ENCODE peak calls at places on chromosomes 3 and 15, in seven cellular contexts. One of them, this sample, is unnamed.

GRCh38 chr3:2511356-2511755 is 412.7 kb downstream of the CNTN4 start:
- DNase-seq in amniotic stem cell: no peak
- DNase-seq in NCI-H1092 treated with DMSO at 0.1 percent for 48 hours: peak
- DNase-seq in brain microvascular endothelial cell: no peak
- DNase-seq in stimulated activated CD4-positive, alpha-beta T cell treated with anti-CD3 and anti-CD28 coated beads, Interleukin-12 subunit alpha, Interleukin-12 subunit beta, amount 100 ng/mL, for 4 hours: no peak
- DNase-seq in endothelial cell: no peak
- DNase-seq in WTC11: no peak
- DNase-seq in this sample: no peak

GRCh38 chr3:19455546-19455945 is 307.2 kb downstream of the KCNH8 start:
- DNase-seq in brain microvascular endothelial cell: no peak
- DNase-seq in NCI-H1092 treated with DMSO at 0.1 percent for 48 hours: no peak
- DNase-seq in endothelial cell: no peak
- DNase-seq in stimulated activated CD4-positive, alpha-beta T cell treated with anti-CD3 and anti-CD28 coated beads, Interleukin-12 subunit alpha, Interleukin-12 subunit beta, amount 100 ng/mL, for 4 hours: no peak
- DNase-seq in WTC11: no peak
- DNase-seq in amniotic stem cell: no peak
- DNase-seq in this sample: no peak

GRCh38 chr3:24060055-24060454 is 115.0 kb downstream of the NR1D2 start:
- DNase-seq in amniotic stem cell: no peak
- DNase-seq in WTC11: peak
- DNase-seq in brain microvascular endothelial cell: peak
- DNase-seq in endothelial cell: no peak
- DNase-seq in NCI-H1092 treated with DMSO at 0.1 percent for 48 hours: no peak
- DNase-seq in stimulated activated CD4-positive, alpha-beta T cell treated with anti-CD3 and anti-CD28 coated beads, Interleukin-12 subunit alpha, Interleukin-12 subunit beta, amount 100 ng/mL, for 4 hours: no peak
- DNase-seq in this sample: no peak

GRCh38 chr3:16474304-16474703 is 39.2 kb downstream of the RFTN1 start:
- DNase-seq in endothelial cell: no peak
- DNase-seq in stimulated activated CD4-positive, alpha-beta T cell treated with anti-CD3 and anti-CD28 coated beads, Interleukin-12 subunit alpha, Interleukin-12 subunit beta, amount 100 ng/mL, for 4 hours: no peak
- DNase-seq in NCI-H1092 treated with DMSO at 0.1 percent for 48 hours: no peak
- DNase-seq in WTC11: no peak
- DNase-seq in amniotic stem cell: no peak
- DNase-seq in brain microvascular endothelial cell: peak
- DNase-seq in this sample: no peak

GRCh38 chr3:100325827-100326226 is 8.7 kb upstream of the NIT2 start:
- DNase-seq in amniotic stem cell: no peak
- DNase-seq in WTC11: no peak
- DNase-seq in stimulated activated CD4-positive, alpha-beta T cell treated with anti-CD3 and anti-CD28 coated beads, Interleukin-12 subunit alpha, Interleukin-12 subunit beta, amount 100 ng/mL, for 4 hours: no peak
- DNase-seq in brain microvascular endothelial cell: no peak
- DNase-seq in endothelial cell: no peak
- DNase-seq in NCI-H1092 treated with DMSO at 0.1 percent for 48 hours: no peak
- DNase-seq in this sample: no peak

GRCh38 chr3:136642714-136643113 is 109.5 kb downstream of the STAG1 start:
- DNase-seq in NCI-H1092 treated with DMSO at 0.1 percent for 48 hours: no peak
- DNase-seq in WTC11: no peak
- DNase-seq in stimulated activated CD4-positive, alpha-beta T cell treated with anti-CD3 and anti-CD28 coated beads, Interleukin-12 subunit alpha, Interleukin-12 subunit beta, amount 100 ng/mL, for 4 hours: no peak
- DNase-seq in endothelial cell: no peak
- DNase-seq in brain microvascular endothelial cell: no peak
- DNase-seq in amniotic stem cell: no peak
- DNase-seq in this sample: no peak

GRCh38 chr15:67850336-67850735 is 10.5 kb upstream of the RNU6-1 start:
- DNase-seq in brain microvascular endothelial cell: no peak
- DNase-seq in stimulated activated CD4-positive, alpha-beta T cell treated with anti-CD3 and anti-CD28 coated beads, Interleukin-12 subunit alpha, Interleukin-12 subunit beta, amount 100 ng/mL, for 4 hours: no peak
- DNase-seq in amniotic stem cell: no peak
- DNase-seq in NCI-H1092 treated with DMSO at 0.1 percent for 48 hours: no peak
- DNase-seq in WTC11: no peak
- DNase-seq in endothelial cell: no peak
- DNase-seq in this sample: no peak

GRCh38 chr3:184756151-184756681 is 44.4 kb upstream of the MAGEF1 start:
- DNase-seq in NCI-H1092 treated with DMSO at 0.1 percent for 48 hours: no peak
- DNase-seq in WTC11: peak
- DNase-seq in endothelial cell: no peak
- DNase-seq in amniotic stem cell: no peak
- DNase-seq in brain microvascular endothelial cell: no peak
- DNase-seq in stimulated activated CD4-positive, alpha-beta T cell treated with anti-CD3 and anti-CD28 coated beads, Interleukin-12 subunit alpha, Interleukin-12 subunit beta, amount 100 ng/mL, for 4 hours: no peak
- DNase-seq in this sample: no peak

GRCh38 chr15:75565062-75565970 is 13.8 kb downstream of the PTPN9 start:
- DNase-seq in amniotic stem cell: no peak
- DNase-seq in brain microvascular endothelial cell: no peak
- DNase-seq in NCI-H1092 treated with DMSO at 0.1 percent for 48 hours: no peak
- DNase-seq in stimulated activated CD4-positive, alpha-beta T cell treated with anti-CD3 and anti-CD28 coated beads, Interleukin-12 subunit alpha, Interleukin-12 subunit beta, amount 100 ng/mL, for 4 hours: no peak
- DNase-seq in endothelial cell: no peak
- DNase-seq in WTC11: no peak
- DNase-seq in this sample: no peak

GRCh38 chr15:85482896-85483295 is 102.5 kb downstream of the AKAP13 start:
- DNase-seq in NCI-H1092 treated with DMSO at 0.1 percent for 48 hours: no peak
- DNase-seq in WTC11: no peak
- DNase-seq in brain microvascular endothelial cell: peak
- DNase-seq in amniotic stem cell: peak
- DNase-seq in endothelial cell: no peak
- DNase-seq in stimulated activated CD4-positive, alpha-beta T cell treated with anti-CD3 and anti-CD28 coated beads, Interleukin-12 subunit alpha, Interleukin-12 subunit beta, amount 100 ng/mL, for 4 hours: no peak
- DNase-seq in this sample: no peak

GRCh38 chr3:113124256-113124830 is 87.0 kb upstream of the BOC start:
- DNase-seq in NCI-H1092 treated with DMSO at 0.1 percent for 48 hours: no peak
- DNase-seq in stimulated activated CD4-positive, alpha-beta T cell treated with anti-CD3 and anti-CD28 coated beads, Interleukin-12 subunit alpha, Interleukin-12 subunit beta, amount 100 ng/mL, for 4 hours: no peak
- DNase-seq in brain microvascular endothelial cell: no peak
- DNase-seq in WTC11: no peak
- DNase-seq in endothelial cell: no peak
- DNase-seq in amniotic stem cell: no peak
- DNase-seq in this sample: no peak

GRCh38 chr15:59616390-59616789 is 4.8 kb downstream of the GCNT3 start:
- DNase-seq in WTC11: no peak
- DNase-seq in endothelial cell: no peak
- DNase-seq in NCI-H1092 treated with DMSO at 0.1 percent for 48 hours: peak
- DNase-seq in stimulated activated CD4-positive, alpha-beta T cell treated with anti-CD3 and anti-CD28 coated beads, Interleukin-12 subunit alpha, Interleukin-12 subunit beta, amount 100 ng/mL, for 4 hours: no peak
- DNase-seq in brain microvascular endothelial cell: no peak
- DNase-seq in amniotic stem cell: no peak
- DNase-seq in this sample: no peak

GRCh38 chr3:39064646-39065045 is 12.8 kb downstream of the WDR48 start:
- DNase-seq in stimulated activated CD4-positive, alpha-beta T cell treated with anti-CD3 and anti-CD28 coated beads, Interleukin-12 subunit alpha, Interleukin-12 subunit beta, amount 100 ng/mL, for 4 hours: no peak
- DNase-seq in amniotic stem cell: peak
- DNase-seq in WTC11: no peak
- DNase-seq in endothelial cell: no peak
- DNase-seq in brain microvascular endothelial cell: peak
- DNase-seq in NCI-H1092 treated with DMSO at 0.1 percent for 48 hours: no peak
- DNase-seq in this sample: no peak

GRCh38 chr3:188319569-188319968 is 165.6 kb downstream of the LPP start:
- DNase-seq in endothelial cell: no peak
- DNase-seq in NCI-H1092 treated with DMSO at 0.1 percent for 48 hours: no peak
- DNase-seq in brain microvascular endothelial cell: no peak
- DNase-seq in WTC11: no peak
- DNase-seq in amniotic stem cell: peak
- DNase-seq in stimulated activated CD4-positive, alpha-beta T cell treated with anti-CD3 and anti-CD28 coated beads, Interleukin-12 subunit alpha, Interleukin-12 subunit beta, amount 100 ng/mL, for 4 hours: no peak
- DNase-seq in this sample: no peak

GRCh38 chr15:31336943-31337295 is 10.3 kb downstream of the KLF13 start:
- DNase-seq in amniotic stem cell: no peak
- DNase-seq in endothelial cell: no peak
- DNase-seq in brain microvascular endothelial cell: no peak
- DNase-seq in stimulated activated CD4-positive, alpha-beta T cell treated with anti-CD3 and anti-CD28 coated beads, Interleukin-12 subunit alpha, Interleukin-12 subunit beta, amount 100 ng/mL, for 4 hours: no peak
- DNase-seq in WTC11: no peak
- DNase-seq in NCI-H1092 treated with DMSO at 0.1 percent for 48 hours: no peak
- DNase-seq in this sample: no peak

GRCh38 chr15:66751579-66751978 is 49.5 kb downstream of the SMAD6 start:
- DNase-seq in WTC11: no peak
- DNase-seq in brain microvascular endothelial cell: no peak
- DNase-seq in NCI-H1092 treated with DMSO at 0.1 percent for 48 hours: no peak
- DNase-seq in stimulated activated CD4-positive, alpha-beta T cell treated with anti-CD3 and anti-CD28 coated beads, Interleukin-12 subunit alpha, Interleukin-12 subunit beta, amount 100 ng/mL, for 4 hours: no peak
- DNase-seq in amniotic stem cell: no peak
- DNase-seq in endothelial cell: no peak
- DNase-seq in this sample: no peak

GRCh38 chr3:129461022-129461421 is 21.0 kb downstream of the IFT122 start:
- DNase-seq in stimulated activated CD4-positive, alpha-beta T cell treated with anti-CD3 and anti-CD28 coated beads, Interleukin-12 subunit alpha, Interleukin-12 subunit beta, amount 100 ng/mL, for 4 hours: no peak
- DNase-seq in NCI-H1092 treated with DMSO at 0.1 percent for 48 hours: no peak
- DNase-seq in endothelial cell: no peak
- DNase-seq in amniotic stem cell: no peak
- DNase-seq in WTC11: no peak
- DNase-seq in brain microvascular endothelial cell: peak
- DNase-seq in this sample: no peak

GRCh38 chr15:77014137-77015081 is 19.5 kb downstream of the PSTPIP1 start:
- DNase-seq in NCI-H1092 treated with DMSO at 0.1 percent for 48 hours: no peak
- DNase-seq in amniotic stem cell: no peak
- DNase-seq in stimulated activated CD4-positive, alpha-beta T cell treated with anti-CD3 and anti-CD28 coated beads, Interleukin-12 subunit alpha, Interleukin-12 subunit beta, amount 100 ng/mL, for 4 hours: no peak
- DNase-seq in endothelial cell: no peak
- DNase-seq in WTC11: no peak
- DNase-seq in brain microvascular endothelial cell: no peak
- DNase-seq in this sample: no peak

GRCh38 chr15:30043211-30043655 is 39.5 kb upstream of the GOLGA8J start:
- DNase-seq in stimulated activated CD4-positive, alpha-beta T cell treated with anti-CD3 and anti-CD28 coated beads, Interleukin-12 subunit alpha, Interleukin-12 subunit beta, amount 100 ng/mL, for 4 hours: no peak
- DNase-seq in brain microvascular endothelial cell: no peak
- DNase-seq in NCI-H1092 treated with DMSO at 0.1 percent for 48 hours: peak
- DNase-seq in amniotic stem cell: no peak
- DNase-seq in WTC11: no peak
- DNase-seq in endothelial cell: no peak
- DNase-seq in this sample: no peak

GRCh38 chr3:194661946-194662345 is 10.0 kb downstream of the LSG1 start:
- DNase-seq in stimulated activated CD4-positive, alpha-beta T cell treated with anti-CD3 and anti-CD28 coated beads, Interleukin-12 subunit alpha, Interleukin-12 subunit beta, amount 100 ng/mL, for 4 hours: no peak
- DNase-seq in amniotic stem cell: no peak
- DNase-seq in brain microvascular endothelial cell: no peak
- DNase-seq in endothelial cell: no peak
- DNase-seq in NCI-H1092 treated with DMSO at 0.1 percent for 48 hours: no peak
- DNase-seq in WTC11: no peak
- DNase-seq in this sample: no peak

GRCh38 chr3:149449799-149450198 is 24.7 kb upstream of the TM4SF4 start:
- DNase-seq in NCI-H1092 treated with DMSO at 0.1 percent for 48 hours: no peak
- DNase-seq in brain microvascular endothelial cell: no peak
- DNase-seq in WTC11: no peak
- DNase-seq in endothelial cell: no peak
- DNase-seq in amniotic stem cell: no peak
- DNase-seq in stimulated activated CD4-positive, alpha-beta T cell treated with anti-CD3 and anti-CD28 coated beads, Interleukin-12 subunit alpha, Interleukin-12 subunit beta, amount 100 ng/mL, for 4 hours: no peak
- DNase-seq in this sample: no peak

GRCh38 chr3:10524799-10525301 is 19.5 kb upstream of the ATP2B2 start:
- DNase-seq in brain microvascular endothelial cell: no peak
- DNase-seq in stimulated activated CD4-positive, alpha-beta T cell treated with anti-CD3 and anti-CD28 coated beads, Interleukin-12 subunit alpha, Interleukin-12 subunit beta, amount 100 ng/mL, for 4 hours: no peak
- DNase-seq in amniotic stem cell: no peak
- DNase-seq in endothelial cell: no peak
- DNase-seq in NCI-H1092 treated with DMSO at 0.1 percent for 48 hours: no peak
- DNase-seq in WTC11: no peak
- DNase-seq in this sample: no peak

GRCh38 chr3:117743962-117744361 is 1034.4 kb downstream of the TUSC7 start:
- DNase-seq in NCI-H1092 treated with DMSO at 0.1 percent for 48 hours: no peak
- DNase-seq in amniotic stem cell: no peak
- DNase-seq in endothelial cell: no peak
- DNase-seq in WTC11: no peak
- DNase-seq in stimulated activated CD4-positive, alpha-beta T cell treated with anti-CD3 and anti-CD28 coated beads, Interleukin-12 subunit alpha, Interleukin-12 subunit beta, amount 100 ng/mL, for 4 hours: no peak
- DNase-seq in brain microvascular endothelial cell: no peak
- DNase-seq in this sample: no peak

GRCh38 chr3:126100688-126101301 is 16.9 kb upstream of the SLC41A3 start:
- DNase-seq in stimulated activated CD4-positive, alpha-beta T cell treated with anti-CD3 and anti-CD28 coated beads, Interleukin-12 subunit alpha, Interleukin-12 subunit beta, amount 100 ng/mL, for 4 hours: no peak
- DNase-seq in brain microvascular endothelial cell: no peak
- DNase-seq in NCI-H1092 treated with DMSO at 0.1 percent for 48 hours: no peak
- DNase-seq in endothelial cell: no peak
- DNase-seq in amniotic stem cell: no peak
- DNase-seq in WTC11: no peak
- DNase-seq in this sample: no peak